ENCODE peak calls at places on chromosomes 16 and 17, in ten cellular contexts. I is NCI-H2029; G is iris pigment epithelial cell; H is EL; K is midbrain; T is activated T-helper 9 cell treated with anti-CD3 and anti-CD28 coated beads, Interleukin-2, amount 50 U/mL, for 16 hours; O is foreskin keratinocyte; F is H7; M is AG10803; Y is G401. N is an unnamed sample.

GRCh38 chr17:58326609-58327341 is 1.8 kb downstream of the TSPOAP1 start:
- DNase-seq in I (no peak), G (no peak), H (no peak), K (no peak), T (no peak), O (no peak), F (peak), M (no peak), Y (peak), N (no peak)

GRCh38 chr17:78890111-78890897 is 12.7 kb downstream of the CEP295NL start:
- DNase-seq in I (no peak), G (no peak), H (no peak), K (peak), T (peak), O (no peak), F (no peak), M (no peak), Y (no peak), N (no peak)

GRCh38 chr17:79473111-79473835 is 137.6 kb downstream of the RBFOX3 start:
- DNase-seq in I (no peak), G (peak), H (no peak), K (no peak), T (no peak), O (no peak), F (no peak), M (no peak), Y (peak), N (no peak)

GRCh38 chr16:54945063-54945462 is 14.4 kb downstream of the IRX5 start:
- DNase-seq in I (no peak), G (no peak), H (no peak), K (no peak), T (no peak), O (no peak), F (no peak), M (no peak), Y (no peak), N (no peak)

GRCh38 chr16:87372305-87372704 is 11.3 kb downstream of the FBXO31 start:
- DNase-seq in I (no peak), G (no peak), H (no peak), K (no peak), T (no peak), O (no peak), F (no peak), M (no peak), Y (no peak), N (no peak)

GRCh38 chr16:68704232-68704867 is 32.7 kb upstream of the CDH1 start:
- DNase-seq in I (peak), G (peak), H (peak), K (peak), T (peak), O (peak), F (peak), M (peak), Y (peak), N (peak)

GRCh38 chr17:65463242-65463641 is 98.2 kb downstream of the AXIN2 start:
- DNase-seq in I (no peak), G (peak), H (peak), K (no peak), T (no peak), O (peak), F (no peak), M (peak), Y (no peak), N (no peak)

GRCh38 chr16:1723450-1724147 is 17.6 kb downstream of the MAPK8IP3 start:
- DNase-seq in I (peak), G (peak), H (peak), K (peak), T (no peak), O (no peak), F (peak), M (peak), Y (peak), N (no peak)

GRCh38 chr17:79648181-79648831 is 37.5 kb upstream of the RBFOX3 start:
- DNase-seq in I (no peak), G (no peak), H (no peak), K (no peak), T (no peak), O (no peak), F (no peak), M (no peak), Y (no peak), N (no peak)

GRCh38 chr17:74712756-74713155 is at the start of gene CD300LF:
- DNase-seq in I (no peak), G (no peak), H (no peak), K (peak), T (no peak), O (no peak), F (no peak), M (no peak), Y (no peak), N (no peak)